ENCODE peak calls at places on chromosomes 4 and X, in eight cellular contexts. N, I, F, Q, D, J, S and Y are unnamed samples.

GRCh38 chr4:8268901-8269534 is 536 bp upstream of the HTRA3 start:
- ATAC-seq in N (no peak), I (no peak), F (no peak), Q (no peak), D (no peak), J (no peak), S (no peak), Y (no peak)

GRCh38 chrX:134669378-134670098 is 11.3 kb upstream of the PLAC1 start:
- ATAC-seq in N (no peak), I (no peak), F (no peak), Q (no peak), D (no peak), J (peak; percentile 93), S (peak; percentile 55), Y (no peak)

GRCh38 chrX:21932277-21932996 is 8.1 kb upstream of the SMS start:
- ATAC-seq in N (no peak), I (peak; percentile 86), F (peak; percentile 62), Q (no peak), D (no peak), J (peak; percentile 88), S (peak; percentile 81), Y (peak; percentile 94)

GRCh38 chr4:138223191-138223910 is 18.8 kb downstream of the SLC7A11 start:
- ATAC-seq in N (peak; percentile 58), I (no peak), F (no peak), Q (no peak), D (no peak), J (no peak), S (no peak), Y (no peak)

GRCh38 chr4:40164459-40164858 is 32.4 kb upstream of the RHOH start:
- ATAC-seq in N (no peak), I (no peak), F (no peak), Q (no peak), D (no peak), J (no peak), S (no peak), Y (peak; percentile 51)

GRCh38 chrX:104288269-104288668 is 33.5 kb upstream of the ESX1 start:
- ATAC-seq in N (no peak), I (no peak), F (no peak), Q (no peak), D (no peak), J (no peak), S (no peak), Y (no peak)

GRCh38 chr4:8901335-8901734 is 29.7 kb upstream of the HMX1 start:
- ATAC-seq in N (no peak), I (no peak), F (no peak), Q (no peak), D (no peak), J (no peak), S (no peak), Y (no peak)

GRCh38 chrX:154015581-154016264 is 4.0 kb downstream of the IRAK1 start:
- ATAC-seq in N (no peak), I (no peak), F (no peak), Q (no peak), D (no peak), J (no peak), S (no peak), Y (no peak)

GRCh38 chr4:74891037-74891436 is 41.9 kb upstream of the PARM1 start:
- ATAC-seq in N (no peak), I (no peak), F (no peak), Q (no peak), D (no peak), J (no peak), S (no peak), Y (no peak)

GRCh38 chrX:70456256-70456655 is 11.6 kb downstream of the DLG3 start:
- ATAC-seq in N (no peak), I (peak; percentile 52), F (peak; percentile 53), Q (no peak), D (no peak), J (no peak), S (no peak), Y (no peak)

GRCh38 chr4:6568689-6569332 is 6.2 kb upstream of the MAN2B2 start:
- ATAC-seq in N (no peak), I (peak; percentile 51), F (no peak), Q (no peak), D (no peak), J (peak; percentile 63), S (no peak), Y (peak; percentile 64)

GRCh38 chr4:124152130-124152529 is 560.4 kb downstream of the ANKRD50 start:
- ATAC-seq in N (no peak), I (no peak), F (no peak), Q (no peak), D (no peak), J (no peak), S (no peak), Y (no peak)

GRCh38 chr4:145530189-145530588 is 48.5 kb downstream of the SMAD1 start:
- ATAC-seq in N (no peak), I (peak; percentile 80), F (no peak), Q (no peak), D (no peak), J (no peak), S (no peak), Y (no peak)

GRCh38 chr4:137707626-137708025 is 175.3 kb upstream of the PCDH18 start:
- ATAC-seq in N (no peak), I (no peak), F (no peak), Q (no peak), D (no peak), J (no peak), S (no peak), Y (no peak)

GRCh38 chrX:130771230-130771629 is 131.8 kb downstream of the ENOX2 start:
- ATAC-seq in N (no peak), I (peak; percentile 47), F (no peak), Q (no peak), D (no peak), J (peak; percentile 18), S (no peak), Y (no peak)

GRCh38 chrX:44651347-44651746 is 108.7 kb upstream of the FUNDC1 start:
- ATAC-seq in N (no peak), I (no peak), F (no peak), Q (no peak), D (no peak), J (no peak), S (no peak), Y (no peak)